ENCODE peak calls at places on chromosome 6, in four cellular contexts. One of them, this sample, is unnamed.

GRCh38 chr6:220736-221475 is 71.4 kb upstream of the DUSP22 start:
- DNase-seq in CD8-positive, alpha-beta memory T cell: no peak
- DNase-seq in cardiac fibroblast: peak
- DNase-seq in RKO: no peak
- DNase-seq in this sample: peak

GRCh38 chr6:163533443-163533842 is 118.9 kb downstream of the QKI start:
- DNase-seq in CD8-positive, alpha-beta memory T cell: no peak
- DNase-seq in cardiac fibroblast: peak
- DNase-seq in RKO: peak
- DNase-seq in this sample: peak

GRCh38 chr6:34132486-34133185 is 13.3 kb downstream of the GRM4 start:
- DNase-seq in CD8-positive, alpha-beta memory T cell: no peak
- DNase-seq in cardiac fibroblast: peak
- DNase-seq in RKO: peak
- DNase-seq in this sample: no peak

GRCh38 chr6:165920896-165921671 is 246.6 kb downstream of the TBXT start:
- DNase-seq in CD8-positive, alpha-beta memory T cell: no peak
- DNase-seq in cardiac fibroblast: peak
- DNase-seq in RKO: no peak
- DNase-seq in this sample: peak

GRCh38 chr6:26520088-26520839 is 17.9 kb upstream of the HMGN4 start:
- DNase-seq in CD8-positive, alpha-beta memory T cell: no peak
- DNase-seq in cardiac fibroblast: no peak
- DNase-seq in RKO: no peak
- DNase-seq in this sample: peak

GRCh38 chr6:27752038-27752885 is 159.9 kb downstream of the OR2B2 start:
- DNase-seq in CD8-positive, alpha-beta memory T cell: peak
- DNase-seq in cardiac fibroblast: peak
- DNase-seq in RKO: peak
- DNase-seq in this sample: peak

GRCh38 chr6:89999154-89999553 is 104.9 kb downstream of the GJA10 start:
- DNase-seq in CD8-positive, alpha-beta memory T cell: no peak
- DNase-seq in cardiac fibroblast: peak
- DNase-seq in RKO: peak
- DNase-seq in this sample: peak

GRCh38 chr6:168035098-168035660 is 37.7 kb downstream of the KIF25 start:
- DNase-seq in CD8-positive, alpha-beta memory T cell: no peak
- DNase-seq in cardiac fibroblast: peak
- DNase-seq in RKO: no peak
- DNase-seq in this sample: no peak

GRCh38 chr6:80457044-80457933 is 350.8 kb downstream of the BCKDHB start:
- DNase-seq in CD8-positive, alpha-beta memory T cell: no peak
- DNase-seq in cardiac fibroblast: peak
- DNase-seq in RKO: peak
- DNase-seq in this sample: peak

GRCh38 chr6:24402697-24403500 is at the start of gene MRS2:
- DNase-seq in CD8-positive, alpha-beta memory T cell: peak
- DNase-seq in cardiac fibroblast: peak
- DNase-seq in RKO: peak
- DNase-seq in this sample: peak

GRCh38 chr6:15460110-15460727 is 202.6 kb downstream of the DTNBP1 start:
- DNase-seq in CD8-positive, alpha-beta memory T cell: no peak
- DNase-seq in cardiac fibroblast: no peak
- DNase-seq in RKO: no peak
- DNase-seq in this sample: no peak

GRCh38 chr6:21780144-21780543 is 186.6 kb downstream of the SOX4 start:
- DNase-seq in CD8-positive, alpha-beta memory T cell: no peak
- DNase-seq in cardiac fibroblast: no peak
- DNase-seq in RKO: no peak
- DNase-seq in this sample: no peak

GRCh38 chr6:154504865-154505449 is 5.5 kb downstream of the CNKSR3 start:
- DNase-seq in CD8-positive, alpha-beta memory T cell: no peak
- DNase-seq in cardiac fibroblast: no peak
- DNase-seq in RKO: no peak
- DNase-seq in this sample: no peak

GRCh38 chr6:52995913-52996685 is 1.0 kb upstream of the GSTA4 start:
- DNase-seq in CD8-positive, alpha-beta memory T cell: peak
- DNase-seq in cardiac fibroblast: peak
- DNase-seq in RKO: peak
- DNase-seq in this sample: peak

GRCh38 chr6:35445691-35446090 is 6.4 kb upstream of the FANCE start:
- DNase-seq in CD8-positive, alpha-beta memory T cell: no peak
- DNase-seq in cardiac fibroblast: no peak
- DNase-seq in RKO: no peak
- DNase-seq in this sample: peak

GRCh38 chr6:99181174-99181573 is 168.3 kb downstream of the FAXC start:
- DNase-seq in CD8-positive, alpha-beta memory T cell: no peak
- DNase-seq in cardiac fibroblast: no peak
- DNase-seq in RKO: no peak
- DNase-seq in this sample: no peak

GRCh38 chr6:163940705-163941470 is 526.4 kb downstream of the QKI start:
- DNase-seq in CD8-positive, alpha-beta memory T cell: no peak
- DNase-seq in cardiac fibroblast: peak
- DNase-seq in RKO: no peak
- DNase-seq in this sample: no peak

GRCh38 chr6:130018830-130019795 is 732 bp downstream of the L3MBTL3 start:
- DNase-seq in CD8-positive, alpha-beta memory T cell: peak
- DNase-seq in cardiac fibroblast: peak
- DNase-seq in RKO: peak
- DNase-seq in this sample: no peak

GRCh38 chr6:69867075-69867911 is 937 bp downstream of the COL19A1 start:
- DNase-seq in CD8-positive, alpha-beta memory T cell: peak
- DNase-seq in cardiac fibroblast: peak
- DNase-seq in RKO: no peak
- DNase-seq in this sample: peak

GRCh38 chr6:148146717-148147116 is 195.9 kb upstream of the SASH1 start:
- DNase-seq in CD8-positive, alpha-beta memory T cell: peak
- DNase-seq in cardiac fibroblast: peak
- DNase-seq in RKO: peak
- DNase-seq in this sample: peak

GRCh38 chr6:10403385-10404106 is 11.3 kb downstream of the TFAP2A start:
- DNase-seq in CD8-positive, alpha-beta memory T cell: no peak
- DNase-seq in cardiac fibroblast: peak
- DNase-seq in RKO: peak
- DNase-seq in this sample: peak

GRCh38 chr6:88808381-88808780 is 155.0 kb downstream of the RNGTT start:
- DNase-seq in CD8-positive, alpha-beta memory T cell: no peak
- DNase-seq in cardiac fibroblast: no peak
- DNase-seq in RKO: no peak
- DNase-seq in this sample: no peak

GRCh38 chr6:3876131-3876530 is 27.0 kb downstream of the FAM50B start:
- DNase-seq in CD8-positive, alpha-beta memory T cell: no peak
- DNase-seq in cardiac fibroblast: peak
- DNase-seq in RKO: no peak
- DNase-seq in this sample: no peak

GRCh38 chr6:151716446-151717047 is 90.9 kb upstream of the ESR1 start:
- DNase-seq in CD8-positive, alpha-beta memory T cell: no peak
- DNase-seq in cardiac fibroblast: no peak
- DNase-seq in RKO: no peak
- DNase-seq in this sample: peak

GRCh38 chr6:137369135-137369534 is 125.1 kb downstream of the OLIG3 start:
- DNase-seq in CD8-positive, alpha-beta memory T cell: no peak
- DNase-seq in cardiac fibroblast: no peak
- DNase-seq in RKO: no peak
- DNase-seq in this sample: no peak

GRCh38 chr6:83310046-83310445 is 116.9 kb downstream of the RWDD2A start:
- DNase-seq in CD8-positive, alpha-beta memory T cell: no peak
- DNase-seq in cardiac fibroblast: no peak
- DNase-seq in RKO: no peak
- DNase-seq in this sample: peak

GRCh38 chr6:131642565-131643261 is 5.6 kb downstream of the ENPP3 start:
- DNase-seq in CD8-positive, alpha-beta memory T cell: no peak
- DNase-seq in cardiac fibroblast: no peak
- DNase-seq in RKO: no peak
- DNase-seq in this sample: no peak